ENCODE peak calls at places on chromosomes 4 and X, in six cellular contexts. A is heart left ventricle, L is thyroid gland, W is uterus, J is H1, C is suprapubic skin. F is an unnamed sample.

GRCh38 chr4:143230683-143231082 is 46.0 kb downstream of the USP38 start:
- DNase-seq in W (no peak), L (no peak), C (no peak), A (no peak), J (no peak), F (no peak)

GRCh38 chr4:106690487-106690886 is 321.9 kb upstream of the GIMD1 start:
- DNase-seq in A (no peak), J (no peak), L (no peak), W (no peak), C (no peak), F (no peak)

GRCh38 chrX:125998432-125998831 is 167.7 kb downstream of the DCAF12L2 start:
- DNase-seq in J (no peak), W (no peak), C (no peak), L (no peak), A (no peak), F (no peak)

GRCh38 chrX:7159132-7159861 is 11.3 kb upstream of the PUDP start:
- DNase-seq in W (no peak), J (no peak), L (peak; percentile 7), C (no peak), A (no peak), F (peak; percentile 19)

GRCh38 chrX:124217289-124218251 is 114.9 kb upstream of the TEX13D start:
- DNase-seq in J (no peak), W (no peak), C (no peak), L (no peak), A (peak; percentile 20), F (peak; percentile 37)

GRCh38 chr4:56909083-56909981 is 1.6 kb downstream of the REST start:
- DNase-seq in W (peak; percentile 36), J (no peak), C (peak; percentile 86), L (peak; percentile 54), A (peak; percentile 54), F (peak; percentile 56)

GRCh38 chr4:72606751-72607150 is 37.7 kb upstream of the ADAMTS3 start:
- DNase-seq in C (no peak), L (no peak), W (no peak), A (no peak), J (no peak), F (no peak)

GRCh38 chr4:83124079-83124780 is 9.7 kb upstream of the PLAC8 start:
- DNase-seq in A (no peak), C (no peak), L (no peak), W (no peak), J (no peak), F (peak; percentile 32)

GRCh38 chr4:6773106-6773505 is 9.4 kb upstream of the KIAA0232 start:
- DNase-seq in J (no peak), L (peak; percentile 66), A (no peak), C (peak; percentile 73), W (no peak), F (no peak)

GRCh38 chrX:110847334-110847733 is 51.7 kb upstream of the CHRDL1 start:
- DNase-seq in C (no peak), A (no peak), W (no peak), L (no peak), J (no peak), F (no peak)

GRCh38 chr4:10619220-10619619 is 65.3 kb downstream of the CLNK start:
- DNase-seq in L (peak; percentile 35), C (no peak), J (no peak), A (no peak), W (no peak), F (peak; percentile 13)

GRCh38 chrX:40867352-40867751 is 132.0 kb upstream of the MED14 start:
- DNase-seq in A (no peak), C (no peak), J (no peak), W (no peak), L (peak; percentile 47), F (no peak)

GRCh38 chr4:53676402-53676871 is 85.2 kb upstream of the LNX1 start:
- DNase-seq in L (no peak), A (no peak), J (no peak), W (no peak), C (no peak), F (no peak)

GRCh38 chrX:29728639-29729038 is 486.7 kb upstream of the MAGEB2 start:
- DNase-seq in W (no peak), A (no peak), C (no peak), L (no peak), J (no peak), F (no peak)

GRCh38 chr4:143586080-143586479 is 72.6 kb downstream of the SMARCA5 start:
- DNase-seq in C (no peak), J (no peak), L (no peak), A (no peak), W (no peak), F (no peak)

GRCh38 chr4:89506866-89507494 is 199.4 kb upstream of the GPRIN3 start:
- DNase-seq in L (no peak), A (no peak), J (no peak), W (no peak), C (no peak), F (no peak)
- TF ChIP-seq POLR2A in L (no peak), A (no peak), J (no peak), W (no peak), C (no peak), F (no peak)

DNA sequence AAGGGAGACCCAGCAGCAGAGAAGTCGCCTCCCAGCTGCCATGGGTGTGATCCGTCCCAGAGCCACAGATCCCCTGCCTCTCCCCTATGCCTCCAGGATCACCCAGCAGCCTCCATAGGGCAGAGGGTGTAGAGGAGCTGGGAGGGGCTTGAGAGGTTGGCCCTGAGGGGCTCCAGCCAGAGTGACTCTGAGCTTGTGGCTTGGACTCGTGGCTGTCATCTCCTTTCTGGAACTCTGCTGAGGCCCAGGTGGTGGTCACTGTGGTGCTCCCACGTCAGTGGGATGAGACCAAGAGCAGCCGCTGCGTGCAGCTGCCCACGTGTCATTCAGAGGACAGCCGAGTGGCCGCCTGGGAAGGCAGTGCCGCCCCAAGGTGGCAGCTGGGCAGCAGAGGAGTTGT is 4.2 kb downstream of the TACC3 start:
- DNase-seq in L (no peak), W (no peak), C (no peak), A (no peak), J (no peak), F (no peak)
- H3K36me3 ChIP-seq in L (no peaks in the 10 kb centered on the region), W (no peaks in the 10 kb centered on the region), C (no peaks in the 10 kb centered on the region), A (no peaks in the 10 kb centered on the region), J (peaks cover 47% of the 10 kb centered on the region), F (no peaks in the 10 kb centered on the region)

DNA sequence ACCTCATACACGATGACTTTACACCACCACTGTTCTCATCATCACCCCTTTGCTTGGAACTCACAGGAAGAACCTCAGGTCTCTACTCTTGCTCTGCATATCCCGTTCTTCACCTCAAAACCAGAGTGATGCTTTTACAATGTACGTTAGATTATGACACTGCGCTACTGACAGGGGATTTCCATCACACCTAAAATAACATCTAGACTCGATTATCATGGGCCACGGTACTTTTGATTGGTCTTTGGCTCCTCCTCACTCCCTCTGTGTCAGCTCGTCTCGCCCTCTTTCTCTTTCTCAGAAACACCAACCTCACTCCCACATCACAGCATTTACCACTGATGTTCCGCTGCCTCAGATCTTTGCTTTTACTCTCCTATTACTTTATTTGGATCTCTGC is 172.4 kb downstream of the TLL1 start:
- DNase-seq in W (no peak), L (no peak), C (no peak), J (no peak), A (no peak), F (no peak)
- TF ChIP-seq POLR2A in W (no peak), L (no peak), C (no peak), J (no peak), A (no peak), F (no peak)

GRCh38 chr4:148116971-148117370 is 325.2 kb downstream of the NR3C2 start:
- DNase-seq in L (no peak), J (no peak), A (no peak), C (no peak), W (no peak), F (no peak)

GRCh38 chr4:148118179-148118578 is 324.0 kb downstream of the NR3C2 start:
- DNase-seq in A (no peak), W (no peak), C (no peak), J (no peak), L (no peak), F (no peak)

GRCh38 chr4:148112231-148112982 is 329.8 kb downstream of the NR3C2 start:
- DNase-seq in C (no peak), J (no peak), L (no peak), W (no peak), A (no peak), F (no peak)

GRCh38 chr4:148116264-148116663 is 325.9 kb downstream of the NR3C2 start:
- DNase-seq in C (no peak), W (no peak), L (no peak), A (no peak), J (no peak), F (no peak)

GRCh38 chr4:148114436-148114835 is 327.8 kb downstream of the NR3C2 start:
- DNase-seq in W (no peak), A (no peak), C (no peak), J (no peak), L (no peak), F (no peak)
- H3K36me3 ChIP-seq in W (no peaks in the 10 kb centered on the region), A (peaks cover 49% of the 10 kb centered on the region), C (peaks cover 10% of the 10 kb centered on the region), J (no peaks in the 10 kb centered on the region), L (peaks cover 10% of the 10 kb centered on the region), F (no peaks in the 10 kb centered on the region)

DNA sequence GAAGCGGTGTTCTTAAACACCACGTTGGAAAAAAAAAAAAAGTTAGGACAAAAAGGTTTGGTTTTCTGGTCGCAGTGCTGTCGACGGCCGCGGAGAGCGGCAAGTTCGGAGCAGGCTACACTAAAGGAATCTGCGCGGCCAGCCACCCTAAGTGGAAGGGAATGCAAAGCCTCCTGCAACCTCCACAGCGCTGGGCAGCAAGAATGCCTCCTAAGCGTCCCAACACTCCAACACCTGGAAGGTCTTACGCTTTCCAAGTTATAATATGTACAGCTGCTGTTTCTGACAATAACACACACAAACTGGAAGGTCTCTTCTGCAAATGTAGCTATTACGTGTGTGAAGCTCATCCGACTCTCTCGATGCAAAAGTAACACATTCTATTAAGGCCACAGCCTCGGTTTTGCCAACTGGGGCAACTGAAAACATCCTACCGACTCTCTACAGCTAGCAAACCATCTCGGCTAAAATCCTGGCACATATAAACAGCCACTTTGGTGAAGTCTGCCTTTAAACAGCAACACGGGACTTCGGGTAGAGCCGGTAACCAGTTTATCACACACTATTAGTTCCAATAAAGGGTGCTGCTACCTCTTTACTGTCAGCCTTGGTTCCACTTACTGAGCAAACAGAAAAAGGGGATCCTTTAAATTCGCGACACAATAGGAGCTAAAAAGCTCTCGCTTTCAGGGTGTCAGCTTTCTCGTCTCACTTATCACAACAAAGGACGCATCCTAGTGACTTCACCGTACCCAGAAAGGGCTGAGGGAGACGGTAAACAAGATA is 900 bp downstream of the SMIM14 start:
- DNase-seq in C (peak; percentile 83), A (peak; percentile 51), W (peak; percentile 44), L (peak; percentile 66), J (no peak), F (peak; percentile 65)
- TF ChIP-seq POLR2A in C (no peak), A (no peak), W (no peak), L (peak; percentile 39), J (peak; percentile 76), F (no peak)

F was measured in transverse colon.